ENCODE peak calls at places on chromosomes 11 and 22, in eight cellular contexts. G, P, M, I, A, R, Y and F are unnamed samples.

GRCh38 chr11:126090452-126090851 is 27.8 kb upstream of the CDON start:
- DNase-seq in G (peak), P (no peak), M (no peak), I (no peak), A (no peak), R (no peak), Y (no peak), F (no peak)

GRCh38 chr22:49113758-49114157 is 713.9 kb downstream of the BRD1 start:
- DNase-seq in G (no peak), P (no peak), M (no peak), I (no peak), A (no peak), R (no peak), Y (no peak), F (no peak)

GRCh38 chr11:64608636-64609035 is 17.6 kb downstream of the SLC22A12 start:
- DNase-seq in G (no peak), P (no peak), M (no peak), I (no peak), A (no peak), R (no peak), Y (no peak), F (no peak)

GRCh38 chr11:12704049-12704448 is 29.8 kb downstream of the TEAD1 start:
- DNase-seq in G (no peak), P (no peak), M (no peak), I (no peak), A (no peak), R (peak), Y (no peak), F (no peak)

GRCh38 chr11:116960916-116961315 is 123.5 kb upstream of the APOA1 start:
- DNase-seq in G (no peak), P (no peak), M (no peak), I (no peak), A (no peak), R (peak), Y (no peak), F (no peak)

GRCh38 chr22:43783777-43784176 is 28.3 kb downstream of the EFCAB6 start:
- DNase-seq in G (peak), P (peak), M (no peak), I (no peak), A (no peak), R (no peak), Y (no peak), F (no peak)

GRCh38 chr11:40292636-40293585 is 1166.5 kb downstream of the LRRC4C start:
- DNase-seq in G (peak), P (no peak), M (no peak), I (no peak), A (no peak), R (no peak), Y (no peak), F (no peak)

GRCh38 chr11:112864715-112865114 is 96.5 kb upstream of the NCAM1 start:
- DNase-seq in G (no peak), P (no peak), M (no peak), I (no peak), A (no peak), R (no peak), Y (no peak), F (no peak)

GRCh38 chr11:122036022-122036421 is 80.0 kb downstream of the BLID start:
- DNase-seq in G (no peak), P (no peak), M (no peak), I (no peak), A (no peak), R (no peak), Y (no peak), F (no peak)

GRCh38 chr22:22042599-22043295 is 60.2 kb upstream of the TOP3B start:
- DNase-seq in G (no peak), P (no peak), M (no peak), I (no peak), A (no peak), R (no peak), Y (no peak), F (no peak)

GRCh38 chr11:129117595-129118350 is 74.4 kb downstream of the ARHGAP32 start:
- DNase-seq in G (peak), P (peak), M (peak), I (no peak), A (peak), R (peak), Y (no peak), F (peak)

GRCh38 chr22:45608763-45609180 is 62.9 kb upstream of the ATXN10 start:
- DNase-seq in G (no peak), P (peak), M (no peak), I (no peak), A (no peak), R (peak), Y (no peak), F (peak)

GRCh38 chr22:37818397-37819099 is 4.6 kb upstream of the GALR3 start:
- DNase-seq in G (peak), P (no peak), M (peak), I (peak), A (peak), R (peak), Y (peak), F (no peak)

GRCh38 chr11:131601586-131601985 is 231.2 kb downstream of the NTM start:
- DNase-seq in G (no peak), P (no peak), M (no peak), I (no peak), A (no peak), R (no peak), Y (no peak), F (no peak)